ENCODE peak calls at places on chromosome 22, in six cellular contexts. K, I, L, X, M and U are unnamed samples.

GRCh38 chr22:23088199-23088604 is 17.9 kb downstream of the GNAZ start:
- DNase-seq in M (peak), L (no peak), K (no peak), I (peak), X (no peak), U (no peak)

GRCh38 chr22:50363411-50364194 is 20.5 kb downstream of the PPP6R2 start:
- DNase-seq in X (no peak), K (no peak), L (no peak), M (no peak), I (no peak), U (no peak)

GRCh38 chr22:30763815-30764686 is 69.4 kb downstream of the OSBP2 start:
- DNase-seq in X (peak), I (peak), M (peak), L (peak), K (no peak), U (peak)

GRCh38 chr22:20957691-20958440 is 9.2 kb upstream of the AIFM3 start:
- DNase-seq in K (no peak), X (no peak), L (peak), I (peak), M (no peak), U (no peak)

GRCh38 chr22:31583861-31584485 is 78.0 kb downstream of the PISD start:
- DNase-seq in L (no peak), K (no peak), M (no peak), I (no peak), X (no peak), U (no peak)

GRCh38 chr22:32996702-32997101 is 61.5 kb downstream of the SYN3 start:
- DNase-seq in K (no peak), M (no peak), L (no peak), X (no peak), I (peak), U (no peak)

GRCh38 chr22:23237841-23238240 is 57.5 kb downstream of the BCR start:
- DNase-seq in M (no peak), X (no peak), I (no peak), K (no peak), L (no peak), U (no peak)

GRCh38 chr22:32737811-32738210 is 63.7 kb upstream of the TIMP3 start:
- DNase-seq in M (no peak), I (no peak), X (no peak), K (no peak), L (no peak), U (no peak)

GRCh38 chr22:24893341-24894070 is 53.0 kb downstream of the LHFPL7 start:
- DNase-seq in L (no peak), I (no peak), M (no peak), K (no peak), X (no peak), U (no peak)

GRCh38 chr22:20777420-20778177 is 3.7 kb downstream of the SERPIND1 start:
- DNase-seq in X (peak), M (peak), I (no peak), L (no peak), K (no peak), U (no peak)

GRCh38 chr22:31230155-31230870 is 18.2 kb downstream of the LIMK2 start:
- DNase-seq in K (peak), I (no peak), M (no peak), X (no peak), L (no peak), U (no peak)

GRCh38 chr22:28600546-28601143 is 79.0 kb downstream of the TTC28 start:
- DNase-seq in M (peak), X (peak), K (no peak), L (peak), I (no peak), U (no peak)

GRCh38 chr22:20206709-20207215 is 55.9 kb upstream of the CCDC188 start:
- DNase-seq in X (no peak), L (no peak), M (peak), K (no peak), I (no peak), U (no peak)

GRCh38 chr22:47067911-47068654 is 305.6 kb downstream of the TBC1D22A start:
- DNase-seq in X (no peak), K (no peak), M (no peak), L (no peak), I (no peak), U (no peak)

GRCh38 chr22:36781656-36782627 is 6.0 kb upstream of the IFT27 start:
- DNase-seq in I (peak), X (peak), K (peak), M (peak), L (peak), U (peak)

GRCh38 chr22:26845016-26845728 is 187.8 kb downstream of the MIAT start:
- DNase-seq in K (no peak), I (no peak), X (no peak), L (no peak), M (no peak), U (no peak)

GRCh38 chr22:27866136-27867091 is 52.6 kb downstream of the PITPNB start:
- DNase-seq in M (no peak), K (no peak), X (peak), I (no peak), L (no peak), U (no peak)

GRCh38 chr22:18096823-18097222 is 13.8 kb upstream of the TUBA8 start:
- DNase-seq in M (no peak), K (no peak), L (no peak), X (no peak), I (no peak), U (no peak)
- TF ChIP-seq POLR2AphosphoS5 in M (no peak), K (no peak), L (no peak), X (no peak), I (no peak), U (no peak)

DNA sequence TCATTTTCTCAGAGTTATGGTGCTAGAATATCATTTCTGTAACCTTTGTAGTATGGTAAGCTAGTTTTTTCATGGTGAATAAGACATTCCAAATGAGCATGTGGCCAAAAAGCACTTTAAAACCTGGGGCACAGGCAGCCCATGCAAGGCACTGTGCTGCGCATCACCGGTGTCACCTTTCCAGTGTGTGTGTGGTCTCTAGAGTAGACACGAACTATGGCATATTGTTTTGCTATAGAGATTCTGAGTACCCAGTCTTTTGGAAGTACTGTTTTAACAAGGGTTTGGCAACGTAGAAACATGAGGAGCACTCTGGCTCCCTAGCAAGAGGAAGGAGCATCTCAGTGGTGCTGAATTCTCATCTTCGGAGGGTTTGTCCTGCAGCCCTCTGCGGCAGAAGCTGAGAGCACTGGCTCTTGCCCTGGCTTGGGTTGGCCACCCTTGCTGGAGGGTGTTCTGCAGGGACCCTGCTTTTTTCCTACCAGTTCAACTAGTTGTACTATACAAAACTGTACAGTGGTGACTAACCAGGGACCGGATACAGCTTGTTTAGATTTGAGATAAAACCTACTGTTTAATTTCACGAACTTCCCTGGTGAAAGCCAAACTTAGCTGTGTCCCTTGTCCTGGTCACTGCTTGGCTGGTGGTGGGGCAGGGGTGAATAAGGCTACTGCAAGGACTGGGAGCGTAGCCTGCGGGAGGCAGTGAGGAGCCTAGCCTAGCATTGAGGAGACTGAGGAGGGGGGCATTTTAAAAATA is 135.7 kb downstream of the ATXN10 start:
- DNase-seq in X (no peak), M (no peak), K (no peak), I (no peak), L (no peak), U (no peak)
- TF ChIP-seq TAF1 in X (no peak), M (no peak), K (no peak), I (no peak), L (no peak), U (no peak)

DNA sequence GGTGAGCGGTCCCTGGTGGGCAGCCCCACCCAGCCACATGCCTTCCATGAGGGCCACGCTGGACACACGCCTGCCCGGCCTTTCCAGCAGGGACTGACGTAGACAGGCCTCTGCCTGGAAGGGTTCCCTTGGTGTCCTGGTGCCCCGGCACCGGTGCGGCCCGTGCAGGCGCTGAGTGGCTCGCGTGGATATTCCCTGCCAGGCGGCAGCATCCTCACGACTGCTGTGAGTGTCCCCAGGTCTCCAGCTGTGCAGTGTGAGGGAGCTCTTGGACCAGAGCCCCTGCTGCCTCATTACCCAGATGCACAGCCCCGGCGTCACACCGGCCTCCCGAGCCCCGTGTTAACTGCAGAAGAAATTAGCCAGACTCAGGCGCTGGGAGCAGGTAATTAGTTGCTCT is 1196.4 kb downstream of the BRD1 start:
- DNase-seq in X (no peak), M (no peak), L (no peak), I (no peak), K (no peak), U (no peak)
- TF ChIP-seq POLR2AphosphoS5 in X (no peak), M (no peak), L (no peak), I (no peak), K (no peak), U (no peak)

DNA sequence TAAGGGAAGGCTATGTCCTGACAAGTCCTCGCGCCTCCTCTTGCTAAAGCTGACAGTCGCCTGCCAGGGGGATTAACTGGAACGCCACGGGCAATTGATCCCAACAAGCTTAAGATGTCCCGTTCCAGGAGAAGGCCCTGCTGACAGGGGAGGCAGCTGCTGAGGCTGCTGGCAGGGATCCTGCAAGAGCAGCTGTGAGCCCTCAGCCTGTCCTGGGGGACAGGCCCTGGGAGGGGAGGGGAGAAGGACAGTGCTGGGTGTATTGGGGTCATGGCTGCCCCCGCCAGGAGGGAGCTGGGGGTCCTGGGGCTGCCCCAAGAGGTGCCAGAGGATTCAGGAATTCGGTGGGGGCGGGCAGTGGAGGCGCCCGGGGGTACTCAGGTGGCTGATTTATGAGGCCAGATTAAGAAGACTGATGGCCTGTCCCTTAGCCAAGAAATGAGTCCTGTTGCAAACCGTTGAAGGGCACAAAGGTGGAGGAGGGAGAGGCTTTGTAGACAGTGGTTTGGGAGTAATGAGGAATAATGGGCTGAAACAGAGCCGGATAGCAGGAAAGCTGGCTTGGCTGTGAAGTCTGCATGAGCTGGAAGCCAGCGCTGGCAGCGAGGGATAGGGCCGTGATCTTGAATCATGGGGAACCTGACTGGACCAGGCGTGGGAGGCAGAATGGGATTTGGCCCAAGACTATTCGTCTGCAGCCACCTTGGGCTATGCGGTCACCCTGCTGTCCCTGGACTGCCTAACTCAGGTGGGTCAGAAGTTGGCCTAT is 133.5 kb downstream of the CACNA1I start:
- DNase-seq in I (no peak), X (no peak), K (no peak), M (no peak), L (no peak), U (no peak)
- TF ChIP-seq TAF1 in I (no peak), X (no peak), K (no peak), M (no peak), L (no peak), U (no peak)

GRCh38 chr22:35430897-35431322 is 31.0 kb downstream of the MCM5 start:
- DNase-seq in X (peak), K (no peak), M (peak), I (peak), L (peak), U (peak)
- TF ChIP-seq POLR2AphosphoS5 in X (no peak), K (no peak), M (no peak), I (peak), L (no peak), U (peak)

GRCh38 chr22:42752230-42752746 is 31.6 kb upstream of the A4GALT start:
- DNase-seq in X (no peak), K (no peak), I (no peak), M (no peak), L (peak), U (no peak)

GRCh38 chr22:42743501-42743991 is 22.9 kb upstream of the A4GALT start:
- DNase-seq in L (no peak), M (no peak), I (no peak), X (peak), K (no peak), U (no peak)

GRCh38 chr22:42745118-42745517 is 24.4 kb upstream of the A4GALT start:
- DNase-seq in L (no peak), X (no peak), K (no peak), M (no peak), I (no peak), U (no peak)

GRCh38 chr22:42742940-42743339 is 22.3 kb upstream of the A4GALT start:
- DNase-seq in I (peak), M (no peak), K (no peak), L (no peak), X (no peak), U (no peak)

DNA sequence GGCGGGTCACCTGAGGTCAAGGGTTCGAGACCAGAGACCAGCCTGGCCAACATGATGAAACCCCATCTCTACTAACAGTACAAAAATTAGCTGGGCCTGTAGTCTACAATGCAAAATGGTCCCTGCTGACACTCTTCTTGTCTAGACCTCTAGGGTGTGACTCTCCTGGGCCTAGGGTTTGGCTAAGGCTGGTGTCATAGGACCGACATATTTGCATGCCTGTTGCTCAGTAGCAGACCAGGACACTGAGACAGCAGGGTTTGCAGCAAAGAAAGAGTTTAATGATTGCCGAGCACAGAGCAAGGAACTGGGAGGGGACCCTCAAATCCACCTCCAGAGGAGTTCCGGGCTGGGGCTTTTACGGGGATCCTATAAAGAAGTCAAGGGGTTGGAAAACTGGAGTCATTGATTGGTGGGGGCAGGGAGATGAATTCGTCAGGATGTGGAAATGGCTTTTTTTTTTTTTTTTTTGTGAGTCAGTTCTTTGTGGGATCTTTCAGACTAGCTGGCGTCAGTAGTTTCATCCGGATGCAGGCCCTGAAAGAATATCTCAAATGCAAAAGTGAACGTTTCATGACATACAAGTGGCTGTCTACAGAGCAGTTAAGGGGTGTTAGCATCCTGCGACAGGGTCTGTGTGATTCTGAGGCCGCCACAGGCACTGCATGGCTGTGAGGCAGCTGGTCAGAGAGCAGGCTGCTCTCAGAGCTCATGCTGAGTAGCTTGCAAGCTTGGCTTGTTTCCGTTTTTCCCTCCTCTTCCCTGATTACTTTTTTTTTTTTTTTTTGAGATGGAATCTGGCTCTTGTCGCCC is 27.2 kb upstream of the A4GALT start:
- DNase-seq in M (no peak), L (no peak), K (no peak), I (no peak), X (peak), U (no peak)
- TF ChIP-seq TAF1 in M (no peak), L (no peak), K (no peak), I (no peak), X (no peak), U (no peak)

GRCh38 chr22:18113680-18114394 is 3.2 kb downstream of the TUBA8 start:
- DNase-seq in X (no peak), K (no peak), I (no peak), M (no peak), L (no peak), U (no peak)
- TF ChIP-seq POLR2AphosphoS5 in X (no peak), K (no peak), I (no peak), M (no peak), L (no peak), U (no peak)

DNA sequence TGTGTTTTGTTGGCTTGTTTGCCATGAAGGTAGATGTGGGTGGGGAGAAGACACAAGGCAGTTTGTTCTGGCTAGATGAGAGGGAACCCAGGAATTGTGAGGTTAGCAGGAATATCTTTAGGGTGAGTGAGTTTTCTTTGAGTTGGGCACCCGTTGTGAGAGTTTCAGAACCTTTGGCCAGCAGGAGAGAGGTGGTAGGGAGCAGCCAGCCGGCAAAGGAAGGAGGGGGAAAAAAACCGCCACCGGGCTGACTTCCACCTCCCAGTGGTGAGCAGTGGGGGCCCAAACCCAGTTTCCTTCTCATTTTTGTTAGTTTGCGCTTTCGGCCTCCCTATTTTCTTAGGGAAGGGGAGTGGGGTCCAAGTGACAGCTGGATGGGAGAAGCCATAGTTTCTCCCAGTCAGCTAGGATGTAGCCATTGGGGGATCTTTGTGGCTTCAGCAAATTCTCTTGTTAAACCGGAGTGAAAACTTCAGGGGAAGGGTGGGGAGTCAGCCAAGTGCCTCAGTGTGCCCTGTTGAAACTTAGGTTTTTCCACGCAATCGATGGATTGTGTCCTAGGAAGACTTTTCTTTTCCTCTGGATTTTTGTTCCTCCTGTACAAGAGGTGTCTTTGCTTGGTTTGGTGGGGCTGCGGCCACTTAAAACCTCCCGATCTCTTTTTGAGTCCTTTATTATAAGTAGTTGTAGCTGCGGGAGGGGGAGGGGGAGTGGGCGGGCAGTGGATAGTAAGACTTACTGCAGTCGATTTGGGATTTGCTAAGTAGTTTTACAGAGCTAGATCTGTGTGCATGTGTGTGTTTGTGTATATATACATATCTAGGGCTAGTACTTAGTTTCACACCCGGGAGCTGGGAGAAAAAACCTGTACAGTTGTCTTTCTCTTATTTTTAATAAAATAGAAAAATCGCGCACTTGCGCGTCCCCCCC is 1.1 kb upstream of the GCAT start:
- DNase-seq in I (no peak), L (peak), X (peak), M (peak), K (no peak), U (no peak)
- TF ChIP-seq TAF1 in I (no peak), L (no peak), X (no peak), M (no peak), K (no peak), U (no peak)